ENCODE peak calls at places on chromosomes 1 and 21, in seven cellular contexts. V is astrocyte, U is fibroblast of lung, A is hepatocyte, M is HCT116, K is OCI-LY7, E is GM12878. C is an unnamed sample.
A peak's percentile ranks its signal among the peaks of the same experiment; 100 is the strongest.

GRCh38 chr1:15231714-15232201 is 15.3 kb upstream of the FHAD1 start:
- DNase-seq in V (no peak), M (no peak), E (peak; percentile 95), K (no peak), A (no peak), U (no peak), C (no peak)

GRCh38 chr1:3837200-3837599 is 19.8 kb downstream of the CEP104 start:
- DNase-seq in M (no peak), K (no peak), U (no peak), A (no peak), E (no peak), V (no peak), C (no peak)

GRCh38 chr1:3539707-3540425 is 71.4 kb downstream of the MEGF6 start:
- DNase-seq in U (peak; percentile 74), M (no peak), K (no peak), A (no peak), E (no peak), V (peak; percentile 64), C (peak; percentile 49)

GRCh38 chr1:22846453-22846852 is 126.2 kb downstream of the LACTBL1 start:
- DNase-seq in M (no peak), K (no peak), E (no peak), A (no peak), V (no peak), U (no peak), C (no peak)

GRCh38 chr21:41669533-41669830 is 97.4 kb downstream of the RIPK4 start:
- DNase-seq in V (no peak), M (no peak), E (no peak), U (no peak), K (no peak), A (no peak), C (no peak)

GRCh38 chr1:200242379-200243041 is 167.3 kb downstream of the ZNF281 start:
- DNase-seq in M (no peak), U (peak; percentile 17), V (no peak), K (no peak), A (peak; percentile 48), E (no peak), C (peak; percentile 49)

GRCh38 chr1:1122078-1122811 is 6.4 kb upstream of the C1orf159 start:
- DNase-seq in U (peak; percentile 45), K (peak; percentile 81), E (no peak), M (peak; percentile 21), A (peak; percentile 92), V (no peak), C (peak; percentile 89)

GRCh38 chr1:35111106-35111505 is 31.9 kb downstream of the ZMYM1 start:
- DNase-seq in M (no peak), A (no peak), U (peak; percentile 87), K (no peak), V (peak; percentile 83), E (no peak), C (peak; percentile 83)

GRCh38 chr1:145773423-145773822 is 50.5 kb downstream of the RNF115 start:
- DNase-seq in M (no peak), V (no peak), A (no peak), K (no peak), U (no peak), E (no peak), C (no peak)

GRCh38 chr1:208997726-208998312 is 585.7 kb upstream of the CAMK1G start:
- DNase-seq in U (peak; percentile 9), E (no peak), K (no peak), V (no peak), M (no peak), A (peak; percentile 13), C (peak; percentile 47)

GRCh38 chr1:183079697-183080096 is 56.5 kb downstream of the LAMC1 start:
- DNase-seq in U (no peak), V (no peak), K (no peak), E (no peak), A (no peak), M (no peak), C (peak; percentile 62)

GRCh38 chr1:218904401-218904800 is 269.3 kb upstream of the LYPLAL1 start:
- DNase-seq in E (no peak), M (no peak), V (no peak), K (no peak), U (no peak), A (no peak), C (no peak)

GRCh38 chr1:67726224-67726623 is 41.2 kb downstream of the GADD45A start:
- DNase-seq in E (no peak), K (no peak), M (no peak), U (peak; percentile 41), V (no peak), A (no peak), C (peak; percentile 75)

GRCh38 chr1:94707321-94708298 is 112.5 kb upstream of the SLC44A3 start:
- DNase-seq in K (no peak), E (no peak), M (no peak), U (no peak), V (no peak), A (no peak), C (peak; percentile 49)

GRCh38 chr1:172778461-172779455 is 119.9 kb downstream of the FASLG start:
- DNase-seq in K (peak; percentile 31), M (no peak), U (no peak), A (peak; percentile 11), V (no peak), E (peak; percentile 23), C (peak; percentile 22)

GRCh38 chr1:51346086-51346942 is 16.0 kb upstream of the TTC39A start:
- DNase-seq in K (no peak), M (no peak), V (no peak), U (no peak), E (no peak), A (no peak), C (no peak)

GRCh38 chr1:224458296-224458695 is 23.7 kb upstream of the WDR26 start:
- DNase-seq in K (no peak), A (no peak), M (no peak), U (no peak), V (no peak), E (no peak), C (no peak)

GRCh38 chr21:42187976-42188653 is 30.8 kb upstream of the ABCG1 start:
- DNase-seq in A (no peak), M (no peak), E (peak; percentile 92), V (peak; percentile 13), K (peak; percentile 96), U (peak; percentile 23), C (peak; percentile 46)

GRCh38 chr1:235049217-235049616 is 79.4 kb downstream of the TOMM20 start:
- DNase-seq in E (no peak), K (no peak), M (no peak), V (no peak), A (no peak), U (no peak), C (no peak)

GRCh38 chr1:20430355-20431290 is 55.4 kb downstream of the CAMK2N1 start:
- DNase-seq in A (peak; percentile 48), V (no peak), K (peak; percentile 75), U (no peak), M (no peak), E (no peak), C (peak; percentile 46)

GRCh38 chr1:168135116-168135981 is 1.4 kb downstream of the GPR161 start:
- DNase-seq in V (no peak), M (no peak), A (no peak), U (peak; percentile 26), E (no peak), K (no peak), C (no peak)

GRCh38 chr1:201701831-201702230 is 127.1 kb upstream of the IPO9 start:
- DNase-seq in V (no peak), A (no peak), M (no peak), U (no peak), E (no peak), K (no peak), C (no peak)

GRCh38 chr1:147167361-147167760 is 4.9 kb downstream of the PRKAB2 start:
- DNase-seq in A (peak; percentile 63), K (no peak), U (peak; percentile 98), M (peak; percentile 61), E (no peak), V (peak; percentile 98), C (peak; percentile 96)

GRCh38 chr1:63901094-63901493 is 127.3 kb downstream of the ROR1 start:
- DNase-seq in U (no peak), M (no peak), K (no peak), V (no peak), E (no peak), A (no peak), C (no peak)
- H4K20me1 ChIP-seq in U (no peaks in the 10 kb centered on the region), M (no peaks in the 10 kb centered on the region), K (no peaks in the 10 kb centered on the region), V (peaks cover 5% of the 10 kb centered on the region), E (no peaks in the 10 kb centered on the region), A (no peaks in the 10 kb centered on the region), C (no peaks in the 10 kb centered on the region)

DNA sequence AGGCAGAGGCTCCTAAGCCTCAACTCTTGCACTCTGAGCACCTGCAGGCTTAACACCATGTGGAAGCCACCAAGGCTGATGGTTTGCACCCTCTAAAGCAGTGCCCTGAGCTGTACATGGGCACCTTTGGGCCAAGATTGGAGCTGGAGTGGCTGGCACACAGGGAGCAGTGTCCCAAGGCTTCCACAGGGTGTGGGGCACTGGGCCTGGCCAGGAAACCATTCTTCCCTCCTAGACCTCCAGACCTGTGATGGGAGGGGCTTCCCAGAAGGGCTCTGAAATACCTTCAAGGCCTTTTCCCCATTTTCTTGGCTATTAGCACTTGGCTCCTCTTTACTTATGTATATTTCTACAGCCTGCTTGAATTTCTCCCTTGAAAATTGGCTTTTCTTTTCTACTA is 67.9 kb upstream of the PPM1J start:
- DNase-seq in K (no peak), A (no peak), V (no peak), M (no peak), U (no peak), E (no peak), C (no peak)
- H4K20me1 ChIP-seq in K (no peaks in the 10 kb centered on the region), A (no peaks in the 10 kb centered on the region), V (no peaks in the 10 kb centered on the region), M (no peaks in the 10 kb centered on the region), U (no peaks in the 10 kb centered on the region), E (no peaks in the 10 kb centered on the region), C (no peaks in the 10 kb centered on the region)

DNA sequence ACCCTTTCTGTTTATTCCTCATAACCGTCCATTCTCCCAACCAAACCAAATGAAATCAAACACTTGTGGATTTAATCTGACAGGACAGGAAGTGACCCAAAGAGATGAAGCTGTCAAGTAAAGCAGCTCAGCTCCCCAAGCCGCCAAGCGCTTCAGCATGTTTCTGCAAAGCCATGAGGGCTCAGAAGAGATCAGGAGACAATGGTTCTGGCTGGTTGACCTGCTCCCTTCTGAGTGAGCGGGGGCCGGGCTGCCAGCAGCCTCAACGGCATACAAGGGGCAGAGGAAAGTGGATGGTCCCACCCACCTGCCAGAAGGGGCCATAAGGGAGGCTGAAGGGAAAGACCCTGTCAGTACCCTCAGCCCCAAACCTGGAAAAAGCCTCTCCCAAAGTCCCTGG is 45.3 kb downstream of the SLC45A1 start:
- DNase-seq in M (no peak), K (no peak), U (no peak), A (no peak), V (no peak), E (no peak), C (no peak)
- H4K20me1 ChIP-seq in M (no peaks in the 10 kb centered on the region), K (peaks cover 4% of the 10 kb centered on the region), U (no peaks in the 10 kb centered on the region), A (peaks cover 45% of the 10 kb centered on the region), V (peaks cover 40% of the 10 kb centered on the region), E (no peaks in the 10 kb centered on the region), C (no peaks in the 10 kb centered on the region)

DNA sequence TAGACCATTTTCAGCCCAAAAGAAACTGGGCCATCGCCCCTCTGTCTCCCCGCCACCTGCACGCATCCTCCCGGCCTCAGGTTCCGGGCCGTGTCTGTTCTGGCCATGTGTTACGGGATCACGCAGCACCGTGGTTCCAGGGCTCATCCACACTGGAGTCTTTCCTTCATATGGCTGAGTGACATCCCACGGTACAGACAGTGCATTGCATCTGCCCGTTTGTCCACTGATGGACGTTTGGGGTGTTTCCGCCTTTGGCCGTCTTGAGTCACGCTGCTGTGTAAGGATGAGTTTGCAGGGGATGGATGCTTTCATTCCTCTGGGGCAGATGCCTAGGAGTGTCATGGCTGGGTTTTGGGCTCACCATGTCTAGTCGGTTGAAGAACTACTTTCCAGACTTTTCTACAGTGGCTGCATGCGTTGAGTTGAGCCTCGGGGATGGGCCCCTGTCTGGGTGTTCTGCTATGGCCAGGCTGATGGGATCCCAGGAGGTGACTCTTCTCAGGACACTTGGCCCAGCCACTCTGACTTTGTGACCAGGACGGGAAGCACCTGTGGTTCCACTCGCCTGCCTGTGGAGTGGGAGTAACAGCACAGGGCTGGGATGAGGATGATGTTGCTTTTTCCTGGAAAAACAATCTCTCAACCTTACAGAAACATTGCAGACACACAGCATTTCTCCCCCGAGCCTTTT is 16.8 kb downstream of the RRP1 start:
- DNase-seq in A (no peak), U (no peak), E (no peak), K (peak; percentile 22), M (no peak), V (no peak), C (no peak)
- H4K20me1 ChIP-seq in A (no peaks in the 10 kb centered on the region), U (no peaks in the 10 kb centered on the region), E (no peaks in the 10 kb centered on the region), K (no peaks in the 10 kb centered on the region), M (no peaks in the 10 kb centered on the region), V (peaks cover 26% of the 10 kb centered on the region), C (no peaks in the 10 kb centered on the region)

C was measured in GM23248.